ENCODE peak calls at places on chromosomes 7 and 10, in five cellular contexts. E is IMR-90, U is activated B cell treated with CpG ODN at 0.5 μM for 24 hours, W is right atrium auricular region, M is GM06990. D is an unnamed sample.
A peak's percentile ranks its signal among the peaks of the same experiment; 100 is the strongest.

GRCh38 chr7:20839987-20840386 is 53.3 kb upstream of the SP8 start:
- DNase-seq in E (no peak), U (no peak), W (no peak), M (no peak), D (no peak)

GRCh38 chr7:96143495-96144259 is 178.2 kb downstream of the SLC25A13 start:
- DNase-seq in M (no peak), E (no peak), W (no peak), U (no peak), D (no peak)

GRCh38 chr7:77904252-77904651 is 105.7 kb downstream of the PHTF2 start:
- DNase-seq in W (no peak), M (no peak), E (peak; percentile 21), U (no peak), D (no peak)

GRCh38 chr10:15427836-15428414 is 56.8 kb upstream of the FAM171A1 start:
- DNase-seq in W (no peak), U (no peak), E (peak; percentile 54), M (no peak), D (no peak)

GRCh38 chr7:24764972-24765744 is 7.9 kb upstream of the GSDME start:
- DNase-seq in E (peak; percentile 52), W (no peak), U (no peak), M (no peak), D (no peak)

GRCh38 chr10:80158598-80159127 is 26.1 kb downstream of the PLAC9 start:
- DNase-seq in M (no peak), W (peak; percentile 94), U (no peak), E (peak; percentile 99), D (no peak)

GRCh38 chr10:100436255-100436654 is 26.6 kb upstream of the WNT8B start:
- DNase-seq in W (no peak), U (no peak), M (no peak), E (no peak), D (no peak)

GRCh38 chr10:89384474-89385324 is 6.8 kb downstream of the IFIT1B start:
- DNase-seq in W (no peak), U (no peak), M (no peak), E (no peak), D (no peak)

DNA sequence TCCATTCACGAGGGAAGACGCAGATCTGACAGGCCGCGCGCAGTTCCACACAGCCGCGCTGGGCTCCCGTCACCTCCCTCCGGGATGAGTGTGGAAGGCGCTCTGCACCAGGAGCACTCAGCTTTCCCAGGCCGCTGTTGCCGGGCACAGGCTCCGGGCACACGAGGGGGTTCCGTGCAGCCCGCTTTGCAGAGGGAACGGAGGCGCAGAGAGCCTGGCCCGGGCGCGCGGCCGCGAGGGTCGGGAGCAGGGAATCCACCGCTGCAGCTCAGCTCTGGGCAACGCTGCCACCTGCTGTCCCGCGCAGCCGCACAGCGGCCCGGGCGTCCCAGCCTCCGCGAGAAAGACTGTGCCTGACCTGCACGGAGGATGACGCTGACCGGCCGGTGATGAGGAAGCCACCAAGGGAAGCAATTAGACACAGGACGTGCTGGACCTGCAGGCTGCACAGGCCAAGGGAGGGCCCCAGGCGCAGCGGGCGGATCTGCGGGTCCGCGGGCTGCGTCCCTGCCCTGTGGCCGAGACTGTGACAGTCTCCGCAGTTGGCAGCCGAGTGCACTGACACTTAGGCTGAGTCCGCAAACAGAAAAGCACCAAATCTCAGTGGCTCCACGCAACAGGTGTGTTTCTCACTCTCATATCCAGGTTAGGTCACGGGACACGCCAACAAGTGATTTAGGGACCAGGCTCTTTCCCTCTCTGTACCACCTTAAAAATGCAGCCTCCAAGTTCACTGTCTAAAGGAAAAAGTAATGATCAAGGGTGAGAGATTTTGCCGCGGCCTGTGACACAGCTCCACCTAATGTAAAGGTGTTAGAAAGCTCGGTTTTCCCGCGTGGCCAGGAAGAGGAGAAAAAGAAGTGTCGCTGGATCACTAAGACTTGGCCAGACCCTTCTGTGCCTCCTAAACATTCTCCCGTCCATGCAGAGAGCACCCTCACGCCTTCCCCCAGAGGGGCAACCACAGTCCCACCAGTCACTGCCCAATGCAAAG is 94.5 kb downstream of the SEC61G start:
- DNase-seq in M (peak; percentile 11), E (peak; percentile 2), U (no peak), W (no peak), D (peak; percentile 81)
- TF ChIP-seq CTCF in M (no peak), E (peak; percentile 20), U (no peak), W (no peak), D (peak; percentile 49)

GRCh38 chr10:98858525-98858924 is 377.1 kb downstream of the HPSE2 start:
- DNase-seq in U (no peak), M (no peak), W (no peak), E (peak; percentile 12), D (no peak)
- TF ChIP-seq CTCF in U (no peak), M (peak; percentile 32), W (no peak), E (peak; percentile 9), D (no peak)

GRCh38 chr10:50624866-50625491 is 1.2 kb upstream of the SGMS1 start:
- DNase-seq in U (no peak), M (no peak), W (peak; percentile 75), E (peak; percentile 64), D (peak; percentile 77)
- TF ChIP-seq CTCF in U (no peak), M (peak; percentile 61), W (peak; percentile 51), E (peak; percentile 68), D (peak; percentile 34)

DNA sequence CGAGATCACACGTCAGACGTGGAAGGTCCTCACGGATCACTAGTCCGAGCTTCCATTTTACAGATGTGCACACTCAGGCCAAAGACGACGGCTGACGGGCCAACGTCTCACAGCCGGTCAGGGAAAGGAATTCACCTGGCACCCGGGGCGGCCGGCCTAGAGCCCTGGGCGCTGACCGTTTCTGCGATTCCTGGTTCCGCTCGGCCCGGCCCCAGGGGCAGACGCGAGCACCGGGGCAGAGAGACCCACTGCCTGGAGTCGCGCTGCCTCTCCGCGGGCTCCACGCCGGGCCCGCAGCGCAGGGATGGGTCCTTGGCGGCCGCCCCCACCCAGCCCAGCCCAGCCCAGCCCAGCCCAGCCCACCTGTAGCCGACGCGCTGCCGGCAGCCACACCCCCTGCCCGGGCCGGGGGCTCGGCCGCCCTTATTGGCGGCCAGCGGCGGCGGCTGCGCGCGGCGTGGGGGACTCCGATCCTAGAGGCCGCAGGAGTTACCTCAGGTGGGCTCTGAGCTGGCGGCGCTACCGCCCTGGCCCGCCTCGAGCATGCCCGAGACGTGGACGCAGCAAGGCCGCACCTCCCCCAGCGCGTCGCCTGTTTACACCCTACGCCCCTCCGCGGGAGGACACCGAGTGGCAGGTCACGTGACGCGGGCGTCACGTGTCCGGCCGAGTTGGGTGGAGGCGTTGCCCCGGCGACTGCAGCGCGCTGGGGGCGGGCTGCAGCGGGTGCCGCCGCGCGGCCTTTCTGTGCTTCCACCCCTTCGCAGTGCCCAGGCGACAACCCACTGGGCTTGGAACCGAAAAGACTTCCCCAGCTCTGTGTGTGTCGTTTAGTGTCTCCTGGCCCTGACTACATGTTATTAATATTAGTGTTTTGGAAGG is 78.1 kb downstream of the ZFAND4 start:
- DNase-seq in E (peak; percentile 89), M (peak; percentile 95), U (peak; percentile 91), W (peak; percentile 89), D (peak; percentile 90)
- TF ChIP-seq CTCF in E (peak; percentile 4), M (no peak), U (no peak), W (no peak), D (no peak)

DNA sequence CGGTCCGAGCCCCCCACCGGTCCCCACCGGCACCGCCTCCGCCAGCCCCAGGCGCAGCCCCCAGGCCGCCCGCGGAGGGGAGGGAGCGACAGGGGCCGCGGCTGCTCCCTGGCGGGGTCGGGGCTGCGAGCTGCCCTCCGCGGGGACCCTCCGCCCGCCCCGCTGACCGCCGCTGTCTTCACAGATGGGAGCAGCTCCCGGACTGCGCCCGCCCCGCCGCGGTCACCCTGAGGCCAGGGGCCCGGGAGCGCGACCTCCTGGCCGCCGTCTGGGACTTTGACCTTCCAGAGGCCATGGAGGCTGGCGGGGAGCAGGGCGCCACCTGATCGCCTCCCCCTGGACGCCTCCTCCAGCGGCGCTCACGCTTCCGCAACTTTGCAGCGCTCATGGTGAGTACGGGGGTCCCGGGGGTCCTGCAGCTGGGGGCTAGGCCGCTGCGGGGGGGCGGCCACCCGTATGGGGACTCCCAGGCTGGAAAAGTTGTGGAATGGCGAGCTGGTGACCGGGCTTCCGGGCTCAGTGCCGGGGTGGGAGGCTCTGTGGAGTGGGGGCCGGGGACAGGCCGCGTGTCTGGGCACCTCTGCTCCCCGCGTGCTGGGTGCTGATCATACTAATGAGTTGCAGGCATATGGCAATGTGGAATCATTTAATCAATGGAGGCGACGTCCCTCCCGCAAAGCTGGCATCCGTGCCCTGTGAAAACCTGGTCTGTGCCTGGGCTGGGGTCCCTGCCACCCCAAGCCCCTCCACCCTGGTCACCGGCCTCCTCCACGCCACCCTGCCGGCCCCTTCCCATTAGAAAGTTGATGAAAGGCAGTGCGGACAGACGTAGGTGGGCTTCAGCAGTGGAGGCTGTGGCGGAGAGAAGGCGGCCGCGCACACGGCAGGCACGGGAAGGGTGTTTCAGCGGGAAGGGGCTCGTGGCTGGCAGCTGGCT is 1.1 kb downstream of the ADGRA1 start:
- DNase-seq in U (no peak), M (no peak), W (no peak), E (no peak), D (no peak)
- TF ChIP-seq CTCF in U (no peak), M (no peak), W (no peak), E (no peak), D (no peak)

D was measured in mesothelial cell of epicardium.